ENCODE peak calls at places on chromosome 1, in four cellular contexts. G, H, A and Z are unnamed samples.

GRCh38 chr1:204991342-204991844 is 51.6 kb upstream of the CNTN2 start:
- DNase-seq in H (no peak), G (no peak), A (no peak), Z (peak)

GRCh38 chr1:75548721-75549480 is 62.0 kb downstream of the SLC44A5 start:
- DNase-seq in A (no peak), H (no peak), G (no peak), Z (no peak)

GRCh38 chr1:29239142-29239541 is 2.8 kb downstream of the PTPRU start:
- DNase-seq in H (no peak), G (no peak), A (no peak), Z (no peak)

GRCh38 chr1:151416231-151416630 is 16.9 kb downstream of the PSMB4 start:
- DNase-seq in G (no peak), A (no peak), H (no peak), Z (no peak)

GRCh38 chr1:167492509-167492910 is 25.8 kb downstream of the CD247 start:
- DNase-seq in H (no peak), A (no peak), G (peak), Z (no peak)

GRCh38 chr1:216456682-216457081 is 33.4 kb upstream of the USH2A start:
- DNase-seq in H (no peak), G (no peak), A (no peak), Z (no peak)

GRCh38 chr1:3553166-3553939 is 58.0 kb downstream of the MEGF6 start:
- DNase-seq in A (no peak), H (no peak), G (no peak), Z (no peak)

GRCh38 chr1:9233942-9234222 is 692 bp upstream of the H6PD start:
- DNase-seq in H (no peak), A (no peak), G (no peak), Z (no peak)

GRCh38 chr1:185040333-185040732 is 5.0 kb upstream of the RNF2 start:
- DNase-seq in A (no peak), G (no peak), H (no peak), Z (no peak)

GRCh38 chr1:56934400-56935080 is 31.3 kb downstream of the C8B start:
- DNase-seq in G (no peak), H (no peak), A (no peak), Z (no peak)

GRCh38 chr1:155706101-155706619 is 17.3 kb downstream of the DAP3 start:
- DNase-seq in A (no peak), H (no peak), G (no peak), Z (no peak)

GRCh38 chr1:192724670-192725069 is 84.2 kb upstream of the RGS2 start:
- DNase-seq in A (no peak), G (no peak), H (no peak), Z (no peak)

GRCh38 chr1:41882496-41882895 is 36.2 kb downstream of the HIVEP3 start:
- DNase-seq in H (no peak), A (no peak), G (no peak), Z (no peak)

GRCh38 chr1:15414450-15414823 is 4.7 kb downstream of the EFHD2 start:
- DNase-seq in A (no peak), G (no peak), H (no peak), Z (no peak)

GRCh38 chr1:154707901-154708514 is 100.0 kb upstream of the ADAR start:
- DNase-seq in G (no peak), H (no peak), A (no peak), Z (no peak)

GRCh38 chr1:184037849-184038591 is 492 bp upstream of the COLGALT2 start:
- DNase-seq in H (no peak), A (no peak), G (no peak), Z (peak)

GRCh38 chr1:52263153-52263910 is 102.7 kb downstream of the CC2D1B start:
- DNase-seq in A (no peak), G (no peak), H (no peak), Z (no peak)

GRCh38 chr1:65791396-65791795 is 1.3 kb upstream of the PDE4B start:
- DNase-seq in G (no peak), A (no peak), H (no peak), Z (no peak)

GRCh38 chr1:220787069-220787614 is 429 bp downstream of the MTARC1 start:
- DNase-seq in H (peak), G (no peak), A (no peak), Z (no peak)

GRCh38 chr1:79037085-79037484 is 30.6 kb upstream of the ADGRL4 start:
- DNase-seq in A (no peak), H (no peak), G (no peak), Z (no peak)

GRCh38 chr1:46394872-46395465 is 852 bp downstream of the FAAH start:
- DNase-seq in H (peak), G (no peak), A (peak), Z (peak)